ENCODE peak calls at places on chromosomes 16 and 17, in seven cellular contexts. E, T, K, P, Q, N and Z are unnamed samples.

GRCh38 chr17:66348605-66349165 is 46.3 kb downstream of the PRKCA start:
- DNase-seq in N (peak), Q (peak), K (peak), P (no peak), T (no peak), E (peak), Z (no peak)

GRCh38 chr17:17851101-17851500 is 14.3 kb upstream of the SREBF1 start:
- DNase-seq in Q (no peak), K (no peak), N (no peak), P (no peak), E (peak), T (no peak), Z (no peak)

GRCh38 chr16:58029410-58029809 is 3.9 kb downstream of the MMP15 start:
- DNase-seq in Q (no peak), T (no peak), P (no peak), E (no peak), K (no peak), N (no peak), Z (no peak)

GRCh38 chr16:54980821-54981220 is 50.2 kb downstream of the IRX5 start:
- DNase-seq in T (no peak), N (no peak), E (no peak), K (no peak), Q (no peak), P (no peak), Z (no peak)

GRCh38 chr17:79948918-79949645 is 86.6 kb downstream of the TBC1D16 start:
- DNase-seq in T (no peak), N (no peak), K (no peak), E (no peak), Q (no peak), P (peak), Z (no peak)

GRCh38 chr17:42287305-42288077 is 807 bp upstream of the STAT5A start:
- DNase-seq in Q (no peak), K (no peak), E (no peak), T (no peak), P (peak), N (peak), Z (peak)

GRCh38 chr16:13957197-13958078 is 37.5 kb downstream of the ERCC4 start:
- DNase-seq in E (no peak), Q (peak), P (peak), N (peak), K (peak), T (no peak), Z (peak)

GRCh38 chr17:15123593-15124590 is 141.2 kb downstream of the PMP22 start:
- DNase-seq in T (no peak), Q (no peak), E (no peak), N (no peak), K (no peak), P (no peak), Z (no peak)

GRCh38 chr16:24721830-24722238 is 7.6 kb upstream of the TNRC6A start:
- DNase-seq in K (no peak), N (no peak), T (no peak), P (no peak), Q (peak), E (no peak), Z (no peak)

GRCh38 chr16:27174007-27174406 is 29.3 kb upstream of the KDM8 start:
- DNase-seq in T (peak), Q (no peak), N (no peak), P (no peak), E (no peak), K (no peak), Z (peak)

GRCh38 chr17:1490643-1491405 is 1.7 kb downstream of the MYO1C start:
- DNase-seq in E (peak), K (peak), Q (peak), N (peak), T (peak), P (peak), Z (peak)

GRCh38 chr17:60601443-60602384 is 1.7 kb downstream of the PPM1D start:
- DNase-seq in P (no peak), N (peak), E (peak), T (peak), Q (peak), K (peak), Z (peak)
- TF ChIP-seq CTCF in P (no peak), N (peak), E (no peak), T (peak), Q (no peak), K (no peak), Z (no peak)

GRCh38 chr17:68580236-68580903 is 20.8 kb downstream of the FAM20A start:
- DNase-seq in N (no peak), K (peak), Q (no peak), T (no peak), P (no peak), E (no peak), Z (no peak)

GRCh38 chr17:68576137-68576536 is 25.0 kb downstream of the FAM20A start:
- DNase-seq in E (no peak), P (no peak), K (no peak), T (no peak), N (no peak), Q (no peak), Z (no peak)

GRCh38 chr17:68579194-68579900 is 21.8 kb downstream of the FAM20A start:
- DNase-seq in E (no peak), P (no peak), Q (no peak), K (no peak), T (no peak), N (no peak), Z (no peak)

GRCh38 chr17:68576811-68577551 is 24.2 kb downstream of the FAM20A start:
- DNase-seq in P (peak), E (no peak), Q (no peak), K (no peak), T (peak), N (no peak), Z (no peak)

GRCh38 chr17:68578236-68578635 is 22.9 kb downstream of the FAM20A start:
- DNase-seq in T (no peak), K (no peak), N (no peak), Q (no peak), E (no peak), P (no peak), Z (no peak)
- H3K4me3 ChIP-seq in T (no peak), K (no peak), N (no peak), Q (no peak), E (no peak), P (no peak), Z (no peak)

GRCh38 chr17:59355695-59356323 is 24.4 kb downstream of the YPEL2 start:
- DNase-seq in P (no peak), E (no peak), N (no peak), Q (no peak), K (no peak), T (no peak), Z (no peak)
- TF ChIP-seq CTCF in P (no peak), E (no peak), N (no peak), Q (no peak), K (no peak), T (no peak), Z (no peak)

DNA sequence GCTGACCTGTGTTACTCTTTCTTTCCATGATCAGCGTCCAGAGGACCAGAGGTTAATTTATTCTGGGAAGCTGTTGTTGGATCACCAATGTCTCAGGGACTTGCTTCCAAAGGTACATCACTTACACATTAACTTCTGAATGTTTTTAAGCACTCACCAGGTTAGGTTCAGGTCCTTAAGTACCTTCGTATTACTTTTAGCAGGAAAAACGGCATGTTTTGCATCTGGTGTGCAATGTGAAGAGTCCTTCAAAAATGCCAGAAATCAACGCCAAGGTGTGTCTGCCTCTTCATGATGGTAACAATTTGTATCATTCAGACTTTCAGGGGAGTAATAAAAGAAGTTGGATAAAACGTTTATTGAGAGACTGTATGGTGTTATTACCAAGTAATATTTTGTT is 3.3 kb downstream of the HERPUD1 start:
- DNase-seq in N (no peak), T (no peak), K (no peak), P (no peak), E (no peak), Q (no peak), Z (no peak)
- H3K4me3 ChIP-seq in N (peak), T (peak), K (no peak), P (peak), E (no peak), Q (no peak), Z (peak)

DNA sequence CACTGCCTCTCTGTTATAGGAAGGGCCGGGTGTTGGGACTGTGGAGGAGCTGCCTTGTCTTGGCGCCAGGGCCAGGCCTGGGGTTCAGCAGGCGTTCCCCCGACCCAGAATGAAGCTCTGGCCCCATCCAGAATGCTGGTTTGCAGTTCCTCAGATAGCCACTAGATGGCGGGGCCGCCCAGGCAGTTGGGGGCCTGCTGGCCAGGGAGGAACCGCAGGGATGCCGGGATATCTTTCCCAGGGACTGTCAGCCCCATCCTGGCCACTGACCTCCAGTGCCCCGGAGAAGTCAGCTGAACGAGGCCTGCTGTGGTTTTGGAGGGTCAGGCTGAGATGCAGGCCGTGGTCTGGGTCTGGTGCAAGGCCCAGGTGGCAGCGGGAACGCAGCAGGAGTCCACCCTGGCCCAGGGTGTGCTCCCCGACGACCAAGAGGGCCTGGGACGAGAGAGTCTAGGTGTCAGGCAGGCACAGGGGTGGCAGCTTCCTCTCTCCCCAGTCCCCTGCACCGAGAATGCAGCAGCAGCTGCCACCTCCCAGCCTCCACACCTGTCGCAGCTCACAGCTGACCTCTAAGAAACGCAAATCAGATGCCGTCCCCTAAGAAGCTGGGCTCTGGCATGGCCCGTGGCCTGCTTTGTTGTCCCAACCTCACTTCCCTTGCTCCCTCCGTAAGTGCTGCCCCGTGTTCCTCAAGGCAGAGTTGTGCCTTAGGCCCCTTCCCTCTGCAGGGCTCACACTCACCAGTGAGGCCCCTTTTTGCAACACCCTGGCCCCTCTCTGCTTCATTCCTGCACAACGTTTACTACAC is 51.2 kb downstream of the RMI2 start:
- DNase-seq in N (peak), E (peak), K (peak), T (peak), Q (peak), P (peak), Z (peak)
- TF ChIP-seq CTCF in N (peak), E (peak), K (peak), T (peak), Q (peak), P (peak), Z (peak)

DNA sequence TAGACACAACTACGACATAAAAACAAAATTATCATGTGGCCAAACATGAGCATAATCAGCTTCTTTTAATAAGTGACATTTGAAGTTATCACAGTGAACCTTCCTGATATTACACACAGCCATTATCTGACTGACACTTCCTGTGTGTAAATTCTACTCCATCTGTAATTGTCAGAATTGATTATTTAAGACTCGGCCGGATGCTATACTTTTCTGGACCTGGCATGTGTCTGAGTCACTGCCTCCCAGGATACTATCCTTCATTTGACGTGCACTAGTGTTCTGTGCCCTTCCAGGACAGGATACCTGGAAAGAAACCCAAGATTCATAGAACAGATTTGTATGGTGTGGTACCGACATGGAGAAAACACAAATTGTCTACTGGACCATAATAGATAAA is 242.0 kb downstream of the HS3ST3A1 start:
- DNase-seq in P (no peak), N (no peak), E (no peak), T (no peak), Q (no peak), K (no peak), Z (no peak)
- H3K4me3 ChIP-seq in P (no peak), N (no peak), E (no peak), T (no peak), Q (no peak), K (no peak), Z (no peak)